ENCODE peak calls at places on chromosomes 13 and 19, in ten cellular contexts. Y, J, F, H, I, A, M, O, W and L are unnamed samples.

GRCh38 chr13:30094015-30094533 is 213.3 kb downstream of the KATNAL1 start:
- DNase-seq in Y (no peak), J (no peak), F (no peak), H (no peak), I (no peak), A (no peak), M (no peak), O (no peak), W (no peak), L (no peak)

GRCh38 chr19:38743394-38744297 is 628 bp downstream of the CAPN12 start:
- DNase-seq in Y (no peak), J (no peak), F (no peak), H (no peak), I (no peak), A (no peak), M (no peak), O (no peak), W (no peak), L (no peak)

GRCh38 chr13:46864941-46865340 is 31.9 kb downstream of the HTR2A start:
- DNase-seq in Y (no peak), J (no peak), F (no peak), H (no peak), I (no peak), A (no peak), M (no peak), O (no peak), W (no peak), L (no peak)

GRCh38 chr13:44842158-44842557 is 147.1 kb downstream of the NUFIP1 start:
- DNase-seq in Y (no peak), J (no peak), F (no peak), H (no peak), I (no peak), A (no peak), M (no peak), O (no peak), W (no peak), L (no peak)

GRCh38 chr13:77136902-77137420 is 110.0 kb upstream of the FBXL3 start:
- DNase-seq in Y (no peak), J (no peak), F (no peak), H (no peak), I (no peak), A (no peak), M (no peak), O (no peak), W (no peak), L (no peak)

GRCh38 chr19:3655402-3656072 is 28.9 kb upstream of the CACTIN start:
- DNase-seq in Y (no peak), J (no peak), F (no peak), H (no peak), I (no peak), A (peak), M (peak), O (no peak), W (no peak), L (peak)

GRCh38 chr13:51026016-51026415 is 85.1 kb downstream of the C13orf42 start:
- DNase-seq in Y (no peak), J (no peak), F (no peak), H (no peak), I (no peak), A (peak), M (no peak), O (no peak), W (no peak), L (no peak)

GRCh38 chr13:109547942-109548860 is 238.2 kb downstream of the IRS2 start:
- DNase-seq in Y (no peak), J (no peak), F (no peak), H (no peak), I (no peak), A (no peak), M (no peak), O (no peak), W (no peak), L (no peak)